ENCODE peak calls at places on chromosomes 3 and 15, in seven cellular contexts. L is HepG2, D is ovary, K is IMR-90, V is suprapubic skin, I is GM12878, P is tibial nerve. B is an unnamed sample. For H3K27me3, the result is how much of the 10 kb centered on the place peaks cover.

GRCh38 chr3:27756877-27757276 is 34.8 kb upstream of the EOMES start:
- DNase-seq in L (no peak), D (no peak), K (no peak), V (no peak), I (no peak), P (no peak), B (no peak)

GRCh38 chr3:30913176-30913575 is 18.7 kb upstream of the GADL1 start:
- DNase-seq in L (no peak), D (no peak), K (no peak), V (no peak), I (no peak), P (no peak), B (no peak)

GRCh38 chr15:90425726-90426346 is 37.8 kb downstream of the IQGAP1 start:
- DNase-seq in L (no peak), D (no peak), K (no peak), V (no peak), I (no peak), P (no peak), B (no peak)

GRCh38 chr3:190092250-190092649 is 28.4 kb downstream of the P3H2 start:
- DNase-seq in L (no peak), D (no peak), K (peak), V (no peak), I (no peak), P (no peak), B (no peak)

GRCh38 chr3:128555098-128555825 is 62.3 kb upstream of the GATA2 start:
- DNase-seq in L (no peak), D (no peak), K (no peak), V (peak), I (no peak), P (no peak), B (no peak)

GRCh38 chr3:162721736-162722135 is 1225.1 kb downstream of the OTOL1 start:
- DNase-seq in L (no peak), D (no peak), K (no peak), V (no peak), I (no peak), P (no peak), B (no peak)

GRCh38 chr3:3165650-3166049 is 13.8 kb downstream of the CRBN start:
- DNase-seq in L (no peak), D (no peak), K (no peak), V (no peak), I (no peak), P (no peak), B (no peak)

GRCh38 chr3:140753865-140754754 is 76.2 kb downstream of the TRIM42 start:
- DNase-seq in L (no peak), D (no peak), K (no peak), V (no peak), I (peak), P (no peak), B (no peak)

GRCh38 chr3:146256851-146257486 is 6.1 kb upstream of the PLSCR4 start:
- DNase-seq in L (no peak), D (no peak), K (peak), V (no peak), I (no peak), P (no peak), B (no peak)

GRCh38 chr15:61654004-61654740 is 406.1 kb downstream of the VPS13C start:
- DNase-seq in L (no peak), D (no peak), K (no peak), V (no peak), I (no peak), P (no peak), B (no peak)

GRCh38 chr3:127226946-127227842 is 34.3 kb downstream of the PRR23E start:
- DNase-seq in L (peak), D (no peak), K (no peak), V (no peak), I (no peak), P (no peak), B (no peak)

GRCh38 chr3:12252859-12253258 is 36.0 kb upstream of the PPARG start:
- DNase-seq in L (no peak), D (no peak), K (no peak), V (no peak), I (no peak), P (no peak), B (no peak)

DNA sequence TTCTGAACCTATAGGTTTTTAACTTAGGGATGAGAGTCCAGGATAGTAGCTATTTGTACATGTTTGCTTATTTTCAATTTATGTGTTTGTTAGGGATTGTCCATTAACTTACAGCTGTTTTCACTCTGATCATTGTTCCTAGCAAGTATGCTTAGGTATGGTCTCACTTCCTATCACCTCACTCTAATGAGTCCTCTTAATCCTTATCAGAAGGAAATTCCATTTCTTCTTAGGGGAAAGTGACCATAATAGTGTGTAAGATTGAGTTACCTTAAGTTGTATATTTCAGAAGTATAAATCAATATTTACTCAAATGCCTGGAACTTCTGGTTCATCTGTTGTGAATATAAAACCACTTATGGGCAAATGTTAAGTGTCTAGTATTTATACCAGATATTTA is 53.0 kb downstream of the PIAS1 start:
- DNase-seq in L (no peak), D (no peak), K (no peak), V (no peak), I (no peak), P (no peak), B (no peak)
- H3K27ac ChIP-seq in L (no peak), D (no peak), K (no peak), V (no peak), I (no peak), P (no peak), B (no peak)

GRCh38 chr3:47475570-47476329 is at the start of gene SCAP:
- DNase-seq in L (peak), D (peak), K (peak), V (peak), I (peak), P (peak), B (peak)
- TF ChIP-seq POLR2A in L (peak), D (peak), K (no peak), V (no peak), I (peak), P (no peak), B (peak)

GRCh38 chr15:45385568-45385967 is 7.2 kb upstream of the GATM start:
- DNase-seq in L (no peak), D (no peak), K (no peak), V (no peak), I (no peak), P (no peak), B (no peak)
- H3K27me3 ChIP-seq in L (under half), D (under half), K (under half), V (under half), I (under half), P (under half), B (under half)

GRCh38 chr3:172174396-172175253 is 135.2 kb downstream of the FNDC3B start:
- DNase-seq in L (no peak), D (no peak), K (peak), V (no peak), I (no peak), P (no peak), B (no peak)
- H3K27ac ChIP-seq in L (peak), D (no peak), K (peak), V (no peak), I (no peak), P (no peak), B (no peak)